ENCODE peak calls at places on chromosome 18, in seven cellular contexts. X is GM23338; O is colonic mucosa; S is psoas muscle; M is CD8-positive, alpha-beta memory T cell; L is dorsolateral prefrontal cortex; P is aorta. A is an unnamed sample.

GRCh38 chr18:6281874-6282273 is 132.8 kb downstream of the L3MBTL4 start:
- DNase-seq in L (no peak), P (no peak), M (no peak), S (no peak), X (no peak), O (no peak), A (no peak)

GRCh38 chr18:23538040-23538439 is 34.7 kb downstream of the RMC1 start:
- DNase-seq in P (no peak), O (no peak), M (no peak), L (no peak), X (no peak), S (no peak), A (no peak)

GRCh38 chr18:46497129-46497528 is 159.9 kb downstream of the LOXHD1 start:
- DNase-seq in S (no peak), O (no peak), P (no peak), X (peak), L (no peak), M (no peak), A (no peak)

GRCh38 chr18:44123743-44124142 is 556.9 kb upstream of the SETBP1 start:
- DNase-seq in P (no peak), X (no peak), S (no peak), L (no peak), O (no peak), M (no peak), A (no peak)

GRCh38 chr18:74611791-74612190 is 14.1 kb downstream of the ZNF407 start:
- DNase-seq in X (no peak), S (no peak), P (no peak), O (no peak), M (no peak), L (no peak), A (no peak)

GRCh38 chr18:39962546-39962945 is 1992.5 kb upstream of the PIK3C3 start:
- DNase-seq in L (no peak), M (no peak), O (no peak), X (no peak), S (no peak), P (no peak), A (no peak)

GRCh38 chr18:48649231-48649630 is 110.4 kb downstream of the CTIF start:
- DNase-seq in X (peak), M (no peak), O (no peak), S (no peak), L (no peak), P (no peak), A (no peak)

GRCh38 chr18:41732371-41732770 is 222.7 kb upstream of the PIK3C3 start:
- DNase-seq in S (no peak), X (no peak), L (no peak), O (no peak), P (no peak), M (no peak), A (peak)

GRCh38 chr18:57060814-57061213 is 86.1 kb upstream of the BOD1L2 start:
- DNase-seq in M (no peak), P (no peak), L (no peak), X (no peak), O (no peak), S (no peak), A (no peak)

GRCh38 chr18:12543697-12544096 is 114.2 kb downstream of the SPIRE1 start:
- DNase-seq in L (no peak), S (no peak), M (no peak), X (no peak), O (no peak), P (no peak), A (no peak)

GRCh38 chr18:76495435-76496199 is 575 bp upstream of the ZNF516 start:
- DNase-seq in P (peak), M (no peak), S (peak), L (no peak), O (peak), X (peak), A (no peak)

GRCh38 chr18:61400714-61401113 is 67.5 kb downstream of the CDH20 start:
- DNase-seq in M (no peak), O (no peak), S (no peak), X (no peak), L (no peak), P (no peak), A (peak)

GRCh38 chr18:52343731-52344340 is 3.8 kb downstream of the DCC start:
- DNase-seq in O (no peak), S (no peak), L (no peak), M (no peak), P (no peak), X (no peak), A (no peak)

GRCh38 chr18:49690307-49690706 is 123.0 kb downstream of the ACAA2 start:
- DNase-seq in S (no peak), M (no peak), P (no peak), O (no peak), X (no peak), L (no peak), A (peak)

GRCh38 chr18:48802543-48803428 is 148.0 kb downstream of the SMAD7 start:
- DNase-seq in L (peak), S (no peak), P (peak), X (no peak), M (no peak), O (peak), A (no peak)

GRCh38 chr18:49016648-49017539 is 66.1 kb upstream of the SMAD7 start:
- DNase-seq in P (peak), L (peak), S (no peak), X (peak), O (peak), M (no peak), A (peak)

GRCh38 chr18:54947115-54947514 is 12.1 kb downstream of the CCDC68 start:
- DNase-seq in L (no peak), S (no peak), X (no peak), M (no peak), P (no peak), O (peak), A (peak)

GRCh38 chr18:62751977-62752376 is 36.6 kb downstream of the PHLPP1 start:
- DNase-seq in X (no peak), O (no peak), M (no peak), L (no peak), S (no peak), P (no peak), A (no peak)

GRCh38 chr18:62755946-62756345 is 40.6 kb downstream of the PHLPP1 start:
- DNase-seq in X (no peak), P (no peak), O (no peak), S (no peak), M (no peak), L (no peak), A (no peak)

GRCh38 chr18:62755454-62755853 is 40.1 kb downstream of the PHLPP1 start:
- DNase-seq in O (no peak), M (no peak), L (no peak), X (no peak), P (no peak), S (no peak), A (no peak)

GRCh38 chr18:62751341-62751821 is 36.0 kb downstream of the PHLPP1 start:
- DNase-seq in X (peak), O (peak), M (no peak), L (no peak), S (no peak), P (no peak), A (peak)

DNA sequence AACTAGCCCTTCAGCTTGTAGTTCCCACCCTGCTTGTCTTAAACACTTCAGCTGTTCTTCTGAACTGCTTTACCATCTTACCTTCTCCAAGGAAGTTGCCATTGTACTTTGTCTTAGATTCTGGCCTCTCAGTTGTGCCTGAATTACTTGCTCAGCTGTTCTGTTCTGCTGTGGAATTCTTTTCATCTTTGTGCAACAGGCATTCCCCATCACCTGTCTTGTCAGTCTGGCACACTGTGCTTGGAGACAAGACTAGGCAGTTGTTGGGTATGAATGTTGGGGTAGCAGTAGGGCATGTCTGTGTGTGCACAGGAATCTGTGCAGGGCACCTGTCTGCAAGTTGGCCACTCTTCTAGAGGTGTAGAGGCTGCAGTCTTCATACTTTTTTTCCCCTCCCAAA is 38.7 kb downstream of the PHLPP1 start:
- DNase-seq in P (no peak), M (no peak), S (no peak), O (no peak), L (no peak), X (no peak), A (no peak)
- H3K27ac ChIP-seq in P (no peak), M (no peak), S (no peak), O (no peak), L (peak), X (peak), A (no peak)

GRCh38 chr18:62669225-62669624 is 46.1 kb upstream of the PHLPP1 start:
- DNase-seq in S (no peak), O (no peak), P (no peak), M (no peak), X (no peak), L (no peak), A (no peak)

GRCh38 chr18:62659698-62660097 is 55.6 kb upstream of the PHLPP1 start:
- DNase-seq in S (no peak), O (no peak), X (peak), P (no peak), L (no peak), M (no peak), A (no peak)

GRCh38 chr18:62660741-62661140 is 54.6 kb upstream of the PHLPP1 start:
- DNase-seq in S (no peak), O (no peak), P (no peak), L (no peak), X (no peak), M (no peak), A (no peak)

GRCh38 chr18:62662799-62663173 is 52.6 kb upstream of the PHLPP1 start:
- DNase-seq in O (no peak), X (no peak), M (no peak), S (no peak), L (no peak), P (no peak), A (no peak)

DNA sequence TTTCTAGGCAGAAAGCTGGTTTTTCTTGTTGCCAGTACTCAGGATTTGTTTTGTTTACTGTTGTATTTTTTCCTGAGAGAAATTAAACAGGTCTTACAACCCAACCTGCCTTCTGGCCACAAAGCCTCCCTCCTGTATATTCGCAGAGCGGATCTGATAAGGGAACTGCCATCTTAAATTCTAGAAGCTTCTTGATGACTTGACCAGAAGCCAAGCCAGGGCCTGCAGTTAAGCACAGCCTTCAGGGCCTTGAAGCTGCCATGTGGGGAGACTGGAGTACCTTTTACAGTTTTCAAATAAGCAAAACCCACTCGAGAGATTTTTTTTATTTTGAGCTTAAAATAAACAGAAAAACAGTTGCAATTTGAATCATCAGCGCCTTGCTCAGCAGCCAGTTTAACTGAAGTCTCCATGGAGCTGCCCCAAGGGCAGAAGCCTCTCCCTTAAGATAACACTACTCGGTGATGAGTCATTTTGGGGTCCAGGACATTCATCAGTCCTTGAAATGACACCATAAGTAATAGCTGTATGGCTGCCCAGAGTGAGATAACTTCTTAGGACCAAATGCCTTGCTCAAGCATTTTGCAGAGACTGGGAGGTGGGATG is 51.5 kb upstream of the PHLPP1 start:
- DNase-seq in X (no peak), P (no peak), O (no peak), S (no peak), M (no peak), L (no peak), A (no peak)
- H3K27ac ChIP-seq in X (peak), P (no peak), O (no peak), S (no peak), M (no peak), L (no peak), A (no peak)

DNA sequence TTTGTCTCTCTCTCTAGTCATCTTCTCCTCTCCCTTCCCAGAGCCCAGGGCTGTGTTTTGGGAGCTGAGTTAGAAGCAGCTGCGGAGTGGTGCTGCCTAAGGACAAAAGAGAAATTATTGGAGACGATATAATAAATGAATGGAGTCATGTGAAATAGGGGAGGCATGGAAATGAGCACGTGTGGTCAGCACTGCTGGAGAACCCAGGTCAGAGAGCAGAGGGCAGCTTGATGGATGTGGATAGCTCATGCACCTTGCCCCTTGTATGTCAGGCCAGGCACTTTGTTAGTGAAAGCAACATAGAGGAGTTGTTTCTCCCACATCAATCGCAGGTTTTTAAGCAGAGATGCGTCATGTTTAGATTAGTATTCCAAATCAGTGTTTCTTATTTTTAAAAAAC is 15.7 kb downstream of the TTR start:
- DNase-seq in X (no peak), O (no peak), L (no peak), M (no peak), S (no peak), P (no peak), A (no peak)
- H3K27ac ChIP-seq in X (no peak), O (no peak), L (no peak), M (no peak), S (no peak), P (no peak), A (no peak)

GRCh38 chr18:8937112-8937641 is 165.3 kb upstream of the NDUFV2 start:
- DNase-seq in O (no peak), S (no peak), X (peak), M (no peak), P (no peak), L (no peak), A (no peak)

GRCh38 chr18:8938817-8939216 is 163.7 kb upstream of the NDUFV2 start:
- DNase-seq in P (no peak), L (no peak), X (no peak), O (no peak), M (no peak), S (no peak), A (no peak)

GRCh38 chr18:8936646-8937045 is 165.9 kb upstream of the NDUFV2 start:
- DNase-seq in X (no peak), P (no peak), L (no peak), O (no peak), S (no peak), M (no peak), A (no peak)

GRCh38 chr18:8933714-8934284 is 168.7 kb upstream of the NDUFV2 start:
- DNase-seq in S (no peak), O (peak), M (no peak), L (no peak), P (no peak), X (no peak), A (no peak)

DNA sequence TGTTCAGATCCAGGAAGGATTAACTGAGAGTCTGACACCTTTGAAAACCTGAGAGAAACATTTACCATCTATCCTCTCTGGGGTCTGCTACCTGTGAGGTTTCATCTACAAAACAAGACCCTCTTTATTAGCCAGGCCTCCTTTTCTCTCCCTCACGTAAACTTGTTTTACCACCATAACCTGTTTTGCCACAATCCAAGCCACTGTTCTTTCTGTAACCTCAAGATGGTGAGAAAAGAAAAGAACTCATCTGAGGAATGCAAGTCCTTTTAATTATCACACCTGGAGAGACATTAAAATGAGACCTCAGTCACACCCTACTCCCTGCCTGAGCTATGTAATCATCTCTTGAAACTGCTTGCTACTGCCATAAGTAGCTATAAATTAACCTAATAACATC is 164.8 kb upstream of the NDUFV2 start:
- DNase-seq in P (no peak), X (peak), S (no peak), M (no peak), L (no peak), O (no peak), A (no peak)
- H3K27ac ChIP-seq in P (no peak), X (peak), S (no peak), M (no peak), L (no peak), O (no peak), A (no peak)

GRCh38 chr18:36396190-36396589 is 98.7 kb downstream of the FHOD3 start:
- DNase-seq in M (no peak), X (peak), O (no peak), P (no peak), L (no peak), S (no peak), A (no peak)

GRCh38 chr18:36398419-36398818 is 100.9 kb downstream of the FHOD3 start:
- DNase-seq in O (no peak), X (no peak), P (no peak), M (no peak), S (no peak), L (no peak), A (no peak)

GRCh38 chr18:36399055-36399454 is 101.5 kb downstream of the FHOD3 start:
- DNase-seq in O (no peak), L (no peak), X (no peak), P (no peak), M (no peak), S (no peak), A (no peak)

GRCh38 chr18:36394486-36394885 is 97.0 kb downstream of the FHOD3 start:
- DNase-seq in S (no peak), P (no peak), M (no peak), L (no peak), O (no peak), X (no peak), A (no peak)

DNA sequence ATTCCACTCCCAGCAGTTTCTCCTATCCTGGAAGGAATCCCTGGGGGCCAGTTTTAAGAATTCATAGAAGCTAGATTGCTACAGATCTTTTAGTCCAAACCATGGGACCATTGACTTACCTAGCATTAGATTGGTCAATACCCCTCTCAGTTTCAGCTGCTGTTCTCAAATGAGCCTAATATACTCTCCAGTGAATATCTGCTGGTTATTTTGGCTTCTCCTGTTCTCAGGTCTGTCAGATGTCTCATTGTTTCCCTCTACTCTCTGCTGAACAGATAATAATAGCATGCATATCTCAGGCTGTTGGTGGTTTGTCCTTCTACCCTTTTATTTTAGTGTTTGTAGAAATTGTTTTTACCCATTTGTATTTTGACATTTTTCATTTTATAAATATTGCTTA is 99.5 kb downstream of the FHOD3 start:
- DNase-seq in S (no peak), P (no peak), M (no peak), L (no peak), X (no peak), O (no peak), A (no peak)
- H3K27ac ChIP-seq in S (no peak), P (no peak), M (no peak), L (no peak), X (no peak), O (no peak), A (no peak)

GRCh38 chr18:58311390-58311789 is 267.4 kb downstream of the NEDD4L start:
- DNase-seq in X (no peak), L (no peak), M (no peak), O (no peak), P (no peak), S (no peak), A (no peak)

GRCh38 chr18:58308463-58308862 is 264.4 kb downstream of the NEDD4L start:
- DNase-seq in M (no peak), S (no peak), X (no peak), P (no peak), O (no peak), L (no peak), A (no peak)

GRCh38 chr18:58310517-58310916 is 266.5 kb downstream of the NEDD4L start:
- DNase-seq in X (peak), O (peak), S (peak), P (no peak), M (no peak), L (no peak), A (no peak)

GRCh38 chr18:58309099-58309498 is 265.1 kb downstream of the NEDD4L start:
- DNase-seq in M (no peak), O (no peak), P (no peak), S (no peak), L (no peak), X (no peak), A (no peak)

DNA sequence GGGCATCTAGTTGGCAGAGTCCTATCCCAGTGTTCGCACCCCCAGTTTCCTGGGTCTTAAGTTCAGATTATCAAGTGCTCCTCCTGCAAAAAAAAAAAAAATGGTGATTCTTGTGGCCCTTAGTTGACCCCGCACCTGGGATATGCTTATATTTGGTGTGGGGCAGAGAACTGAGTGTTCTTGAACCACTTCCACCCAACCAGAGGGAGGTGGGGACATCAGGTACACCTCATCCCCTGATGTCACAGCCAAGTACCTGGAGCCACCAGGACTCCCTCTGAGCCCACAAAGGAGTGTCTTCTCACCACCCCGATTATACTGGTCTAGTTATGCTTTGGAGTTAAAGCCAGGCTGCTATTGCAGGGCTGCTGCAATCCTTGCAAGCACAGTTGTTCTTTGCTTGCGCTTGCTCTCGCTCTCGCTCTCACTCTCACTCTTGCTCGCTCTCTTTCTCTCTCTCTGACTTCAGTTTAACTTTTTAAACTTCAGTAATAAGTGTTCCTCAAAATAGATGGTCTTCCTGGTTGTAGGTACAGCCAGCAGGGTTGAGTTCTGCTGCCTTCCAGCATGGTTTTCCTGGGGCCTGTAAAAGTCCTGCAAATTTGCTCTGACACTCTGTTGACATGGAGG is 265.7 kb downstream of the NEDD4L start:
- DNase-seq in O (no peak), M (no peak), X (no peak), S (no peak), L (no peak), P (no peak), A (no peak)
- H3K27ac ChIP-seq in O (peak), M (no peak), X (no peak), S (peak), L (no peak), P (no peak), A (no peak)

GRCh38 chr18:8948471-8949149 is 153.9 kb upstream of the NDUFV2 start:
- DNase-seq in P (no peak), O (no peak), S (no peak), L (no peak), M (no peak), X (no peak), A (no peak)
- H3K27ac ChIP-seq in P (no peak), O (no peak), S (no peak), L (peak), M (peak), X (no peak), A (no peak)

A was measured in endothelial cell of umbilical vein.